ENCODE peak calls at places on chromosomes 13 and 19, in ten cellular contexts. One of them, this sample, is unnamed.

GRCh38 chr19:47309608-47310007 is at the start of gene C5AR1:
- DNase-seq in SIG-M5: no peak
- DNase-seq in left colon: peak; percentile 17
- DNase-seq in iris pigment epithelial cell: no peak
- DNase-seq in hepatocyte: no peak
- DNase-seq in AG09309: no peak
- DNase-seq in foreskin fibroblast: no peak
- DNase-seq in AG08396: no peak
- DNase-seq in glomerular endothelial cell: no peak
- DNase-seq in iPS-NIHi11: no peak
- DNase-seq in this sample: no peak

GRCh38 chr19:31553112-31553843 is 204.0 kb upstream of the TSHZ3 start:
- DNase-seq in iris pigment epithelial cell: no peak
- DNase-seq in glomerular endothelial cell: no peak
- DNase-seq in AG08396: peak; percentile 11
- DNase-seq in iPS-NIHi11: no peak
- DNase-seq in SIG-M5: no peak
- DNase-seq in left colon: no peak
- DNase-seq in foreskin fibroblast: no peak
- DNase-seq in hepatocyte: no peak
- DNase-seq in AG09309: no peak
- DNase-seq in this sample: no peak

GRCh38 chr13:90105276-90105675 is 1242.2 kb upstream of the MIR17HG start:
- DNase-seq in AG08396: no peak
- DNase-seq in SIG-M5: peak; percentile 30
- DNase-seq in left colon: no peak
- DNase-seq in foreskin fibroblast: no peak
- DNase-seq in AG09309: no peak
- DNase-seq in iPS-NIHi11: no peak
- DNase-seq in glomerular endothelial cell: no peak
- DNase-seq in iris pigment epithelial cell: peak; percentile 9
- DNase-seq in hepatocyte: no peak
- DNase-seq in this sample: no peak

GRCh38 chr13:71759506-71760225 is 107.3 kb downstream of the DACH1 start:
- DNase-seq in hepatocyte: no peak
- DNase-seq in AG08396: no peak
- DNase-seq in left colon: no peak
- DNase-seq in SIG-M5: no peak
- DNase-seq in foreskin fibroblast: no peak
- DNase-seq in iris pigment epithelial cell: no peak
- DNase-seq in iPS-NIHi11: peak; percentile 7
- DNase-seq in AG09309: no peak
- DNase-seq in glomerular endothelial cell: no peak
- DNase-seq in this sample: no peak

GRCh38 chr19:40274585-40275544 is 10.3 kb downstream of the AKT2 start:
- DNase-seq in glomerular endothelial cell: no peak
- DNase-seq in left colon: no peak
- DNase-seq in foreskin fibroblast: no peak
- DNase-seq in hepatocyte: peak; percentile 2
- DNase-seq in AG09309: no peak
- DNase-seq in AG08396: no peak
- DNase-seq in iris pigment epithelial cell: no peak
- DNase-seq in SIG-M5: no peak
- DNase-seq in iPS-NIHi11: no peak
- DNase-seq in this sample: no peak

GRCh38 chr13:43132228-43132627 is 108.8 kb downstream of the DNAJC15 start:
- DNase-seq in SIG-M5: no peak
- DNase-seq in foreskin fibroblast: peak; percentile 10
- DNase-seq in iPS-NIHi11: peak; percentile 74
- DNase-seq in left colon: peak; percentile 24
- DNase-seq in glomerular endothelial cell: no peak
- DNase-seq in AG08396: peak; percentile 11
- DNase-seq in AG09309: no peak
- DNase-seq in iris pigment epithelial cell: peak; percentile 65
- DNase-seq in hepatocyte: peak; percentile 69
- DNase-seq in this sample: no peak

GRCh38 chr19:35657904-35658700 is 8.2 kb upstream of the UPK1A start:
- DNase-seq in hepatocyte: no peak
- DNase-seq in AG09309: no peak
- DNase-seq in foreskin fibroblast: no peak
- DNase-seq in AG08396: no peak
- DNase-seq in glomerular endothelial cell: no peak
- DNase-seq in left colon: no peak
- DNase-seq in iPS-NIHi11: peak; percentile 14
- DNase-seq in SIG-M5: no peak
- DNase-seq in iris pigment epithelial cell: peak; percentile 22
- DNase-seq in this sample: no peak

GRCh38 chr13:26964278-26965057 is 203.9 kb upstream of the GPR12 start:
- DNase-seq in iris pigment epithelial cell: peak; percentile 23
- DNase-seq in left colon: peak; percentile 36
- DNase-seq in SIG-M5: no peak
- DNase-seq in AG09309: no peak
- DNase-seq in iPS-NIHi11: no peak
- DNase-seq in foreskin fibroblast: no peak
- DNase-seq in AG08396: no peak
- DNase-seq in glomerular endothelial cell: no peak
- DNase-seq in hepatocyte: no peak
- DNase-seq in this sample: no peak

GRCh38 chr13:43167058-43167457 is 143.7 kb downstream of the DNAJC15 start:
- DNase-seq in glomerular endothelial cell: no peak
- DNase-seq in iPS-NIHi11: no peak
- DNase-seq in AG09309: no peak
- DNase-seq in hepatocyte: no peak
- DNase-seq in left colon: no peak
- DNase-seq in iris pigment epithelial cell: no peak
- DNase-seq in foreskin fibroblast: no peak
- DNase-seq in AG08396: no peak
- DNase-seq in SIG-M5: no peak
- DNase-seq in this sample: no peak

GRCh38 chr19:42175952-42176648 is 41.4 kb downstream of the DEDD2 start:
- DNase-seq in iris pigment epithelial cell: peak; percentile 36
- DNase-seq in iPS-NIHi11: peak; percentile 47
- DNase-seq in glomerular endothelial cell: no peak
- DNase-seq in foreskin fibroblast: no peak
- DNase-seq in AG08396: no peak
- DNase-seq in left colon: peak; percentile 31
- DNase-seq in hepatocyte: peak; percentile 30
- DNase-seq in SIG-M5: no peak
- DNase-seq in AG09309: no peak
- DNase-seq in this sample: no peak

GRCh38 chr13:59865398-59865797 is 298.3 kb downstream of the DIAPH3 start:
- DNase-seq in hepatocyte: no peak
- DNase-seq in iris pigment epithelial cell: no peak
- DNase-seq in SIG-M5: no peak
- DNase-seq in foreskin fibroblast: no peak
- DNase-seq in AG09309: peak; percentile 2
- DNase-seq in iPS-NIHi11: no peak
- DNase-seq in glomerular endothelial cell: no peak
- DNase-seq in AG08396: no peak
- DNase-seq in left colon: no peak
- DNase-seq in this sample: no peak

GRCh38 chr19:13718733-13719132 is 45.6 kb upstream of the MRI1 start:
- DNase-seq in hepatocyte: peak; percentile 23
- DNase-seq in AG08396: peak; percentile 79
- DNase-seq in left colon: peak; percentile 64
- DNase-seq in foreskin fibroblast: peak; percentile 75
- DNase-seq in SIG-M5: no peak
- DNase-seq in iris pigment epithelial cell: peak; percentile 14
- DNase-seq in AG09309: peak; percentile 43
- DNase-seq in iPS-NIHi11: peak; percentile 55
- DNase-seq in glomerular endothelial cell: no peak
- DNase-seq in this sample: peak; percentile 70

GRCh38 chr13:29104461-29104860 is 284.3 kb downstream of the MTUS2 start:
- DNase-seq in foreskin fibroblast: no peak
- DNase-seq in hepatocyte: no peak
- DNase-seq in glomerular endothelial cell: no peak
- DNase-seq in iPS-NIHi11: no peak
- DNase-seq in AG08396: no peak
- DNase-seq in iris pigment epithelial cell: no peak
- DNase-seq in left colon: no peak
- DNase-seq in AG09309: no peak
- DNase-seq in SIG-M5: no peak
- DNase-seq in this sample: no peak

GRCh38 chr19:50378169-50378862 is 2.1 kb downstream of the NR1H2 start:
- DNase-seq in iris pigment epithelial cell: no peak
- DNase-seq in iPS-NIHi11: no peak
- DNase-seq in glomerular endothelial cell: no peak
- DNase-seq in AG09309: no peak
- DNase-seq in SIG-M5: no peak
- DNase-seq in AG08396: no peak
- DNase-seq in foreskin fibroblast: no peak
- DNase-seq in hepatocyte: no peak
- DNase-seq in left colon: no peak
- DNase-seq in this sample: no peak

GRCh38 chr13:44309771-44310767 is 63.6 kb upstream of the SERP2 start:
- DNase-seq in foreskin fibroblast: no peak
- DNase-seq in AG09309: no peak
- DNase-seq in AG08396: no peak
- DNase-seq in iPS-NIHi11: no peak
- DNase-seq in iris pigment epithelial cell: no peak
- DNase-seq in glomerular endothelial cell: no peak
- DNase-seq in left colon: peak; percentile 75
- DNase-seq in SIG-M5: no peak
- DNase-seq in hepatocyte: no peak
- DNase-seq in this sample: no peak

GRCh38 chr19:7930765-7931164 is 4.8 kb upstream of the CTXN1 start:
- DNase-seq in glomerular endothelial cell: no peak
- DNase-seq in iris pigment epithelial cell: no peak
- DNase-seq in AG09309: no peak
- DNase-seq in hepatocyte: no peak
- DNase-seq in AG08396: no peak
- DNase-seq in iPS-NIHi11: no peak
- DNase-seq in SIG-M5: no peak
- DNase-seq in foreskin fibroblast: no peak
- DNase-seq in left colon: no peak
- DNase-seq in this sample: no peak

GRCh38 chr13:62139597-62139996 is 723.9 kb upstream of the PCDH20 start:
- DNase-seq in hepatocyte: no peak
- DNase-seq in foreskin fibroblast: no peak
- DNase-seq in glomerular endothelial cell: no peak
- DNase-seq in iris pigment epithelial cell: no peak
- DNase-seq in AG09309: no peak
- DNase-seq in left colon: no peak
- DNase-seq in AG08396: no peak
- DNase-seq in iPS-NIHi11: no peak
- DNase-seq in SIG-M5: no peak
- DNase-seq in this sample: no peak

GRCh38 chr19:8253678-8254077 is 44.5 kb downstream of the CERS4 start:
- DNase-seq in foreskin fibroblast: no peak
- DNase-seq in iPS-NIHi11: no peak
- DNase-seq in SIG-M5: no peak
- DNase-seq in hepatocyte: no peak
- DNase-seq in glomerular endothelial cell: no peak
- DNase-seq in AG09309: no peak
- DNase-seq in left colon: no peak
- DNase-seq in iris pigment epithelial cell: peak; percentile 31
- DNase-seq in AG08396: no peak
- DNase-seq in this sample: no peak

GRCh38 chr19:21571316-21571715 is 65.9 kb downstream of the ZNF429 start:
- DNase-seq in left colon: no peak
- DNase-seq in AG09309: no peak
- DNase-seq in SIG-M5: no peak
- DNase-seq in hepatocyte: no peak
- DNase-seq in AG08396: no peak
- DNase-seq in foreskin fibroblast: no peak
- DNase-seq in iPS-NIHi11: no peak
- DNase-seq in glomerular endothelial cell: no peak
- DNase-seq in iris pigment epithelial cell: no peak
- DNase-seq in this sample: no peak

GRCh38 chr13:58461217-58461616 is 829.7 kb downstream of the PCDH17 start:
- DNase-seq in AG08396: no peak
- DNase-seq in SIG-M5: no peak
- DNase-seq in hepatocyte: peak; percentile 25
- DNase-seq in iPS-NIHi11: no peak
- DNase-seq in AG09309: no peak
- DNase-seq in glomerular endothelial cell: no peak
- DNase-seq in foreskin fibroblast: no peak
- DNase-seq in iris pigment epithelial cell: no peak
- DNase-seq in left colon: no peak
- DNase-seq in this sample: no peak

GRCh38 chr13:48400820-48401219 is 12.1 kb downstream of the LPAR6 start:
- DNase-seq in AG09309: peak; percentile 54
- DNase-seq in left colon: no peak
- DNase-seq in iris pigment epithelial cell: peak; percentile 80
- DNase-seq in iPS-NIHi11: no peak
- DNase-seq in SIG-M5: no peak
- DNase-seq in AG08396: peak; percentile 13
- DNase-seq in hepatocyte: peak; percentile 32
- DNase-seq in glomerular endothelial cell: no peak
- DNase-seq in foreskin fibroblast: peak; percentile 72
- DNase-seq in this sample: peak; percentile 59

GRCh38 chr19:13163609-13164364 is 13.6 kb downstream of the IER2 start:
- DNase-seq in foreskin fibroblast: peak; percentile 96
- DNase-seq in iPS-NIHi11: peak; percentile 40
- DNase-seq in AG09309: no peak
- DNase-seq in iris pigment epithelial cell: peak; percentile 74
- DNase-seq in left colon: peak; percentile 79
- DNase-seq in hepatocyte: peak; percentile 93
- DNase-seq in glomerular endothelial cell: no peak
- DNase-seq in AG08396: peak; percentile 85
- DNase-seq in SIG-M5: no peak
- DNase-seq in this sample: peak; percentile 76

GRCh38 chr19:571127-571974 is 1.0 kb upstream of the BSG start:
- DNase-seq in foreskin fibroblast: no peak
- DNase-seq in AG08396: peak; percentile 54
- DNase-seq in iris pigment epithelial cell: peak; percentile 52
- DNase-seq in iPS-NIHi11: peak; percentile 51
- DNase-seq in hepatocyte: peak; percentile 67
- DNase-seq in left colon: peak; percentile 66
- DNase-seq in AG09309: no peak
- DNase-seq in SIG-M5: peak; percentile 31
- DNase-seq in glomerular endothelial cell: no peak
- DNase-seq in this sample: no peak

This sample was measured in AG09319.